ENCODE peak calls at places on chromosomes 16 and 17, in ten cellular contexts. V is heart right ventricle, J is HFF-Myc, B is progenitor cell of endocrine pancreas, F is AG09309, H is neural progenitor cell, R is transverse colon, L is heart left ventricle, M is GM12865, Q is IMR-90. S is an unnamed sample.

GRCh38 chr17:76357597-76358158 is 4.0 kb upstream of the PRPSAP1 start:
- DNase-seq in Q (no peak), M (no peak), H (no peak), L (no peak), J (no peak), F (no peak), B (no peak), V (no peak), R (no peak), S (no peak)

GRCh38 chr17:49798182-49798581 is 9.7 kb downstream of the KAT7 start:
- DNase-seq in R (no peak), Q (peak; percentile 71), J (no peak), H (no peak), L (no peak), F (no peak), B (no peak), M (no peak), V (no peak), S (no peak)

GRCh38 chr16:1923299-1924034 is 5.3 kb upstream of the HS3ST6 start:
- DNase-seq in F (no peak), V (no peak), J (peak; percentile 66), Q (no peak), R (peak; percentile 66), L (peak; percentile 71), H (peak; percentile 85), B (no peak), M (no peak), S (peak; percentile 75)

GRCh38 chr16:17367034-17367433 is 103.7 kb downstream of the XYLT1 start:
- DNase-seq in F (no peak), J (no peak), M (no peak), R (no peak), V (no peak), B (no peak), H (no peak), L (no peak), Q (no peak), S (no peak)

GRCh38 chr17:57438031-57438731 is 181.9 kb downstream of the MSI2 start:
- DNase-seq in Q (no peak), B (no peak), J (no peak), L (no peak), V (no peak), R (no peak), F (no peak), H (no peak), M (no peak), S (no peak)

GRCh38 chr17:17812211-17813054 is 24.4 kb downstream of the SREBF1 start:
- DNase-seq in V (peak; percentile 82), Q (peak; percentile 41), L (peak; percentile 89), H (peak; percentile 83), B (peak; percentile 89), M (peak; percentile 79), J (no peak), R (peak; percentile 74), F (no peak), S (peak; percentile 96)

GRCh38 chr17:42428141-42428944 is 5.3 kb upstream of the CAVIN1 start:
- DNase-seq in V (no peak), L (no peak), R (peak; percentile 57), B (no peak), F (peak; percentile 97), J (peak; percentile 93), H (peak; percentile 83), M (peak; percentile 71), Q (peak; percentile 99), S (no peak)

GRCh38 chr17:28759296-28759865 is 15.6 kb downstream of the TRAF4 start:
- DNase-seq in B (no peak), F (no peak), V (no peak), R (no peak), H (no peak), Q (no peak), L (no peak), M (no peak), J (no peak), S (peak; percentile 53)

GRCh38 chr16:21219551-21219950 is 8.2 kb upstream of the ZP2 start:
- DNase-seq in L (no peak), B (no peak), R (no peak), Q (no peak), V (no peak), H (no peak), J (no peak), M (no peak), F (no peak), S (no peak)

GRCh38 chr17:45405250-45406086 is 27.2 kb downstream of the ARHGAP27 start:
- DNase-seq in Q (no peak), F (no peak), V (no peak), R (peak; percentile 89), M (no peak), H (peak; percentile 97), B (peak; percentile 57), L (no peak), J (no peak), S (no peak)

GRCh38 chr17:79124513-79125209 is 50.0 kb downstream of the ENGASE start:
- DNase-seq in R (no peak), M (no peak), B (no peak), Q (no peak), H (no peak), J (no peak), V (no peak), F (no peak), L (no peak), S (no peak)

GRCh38 chr17:4381690-4382671 is 15.5 kb upstream of the UBE2G1 start:
- DNase-seq in B (no peak), H (no peak), V (no peak), Q (no peak), M (no peak), J (no peak), L (peak; percentile 18), R (no peak), F (no peak), S (no peak)

GRCh38 chr17:9824094-9824493 is 1.6 kb upstream of the GLP2R start:
- DNase-seq in F (no peak), M (no peak), J (no peak), B (no peak), R (no peak), L (no peak), Q (no peak), V (no peak), H (no peak), S (no peak)
- TF ChIP-seq CTCF in F (no peak), M (no peak), J (peak; percentile 26), B (no peak), R (no peak), L (no peak), Q (no peak), V (no peak), H (peak; percentile 40), S (no peak)

GRCh38 chr16:49340466-49340865 is 33.1 kb upstream of the C16orf78 start:
- DNase-seq in B (no peak), R (no peak), L (no peak), Q (no peak), H (no peak), V (no peak), M (no peak), J (no peak), F (no peak), S (no peak)

GRCh38 chr16:49335828-49336227 is 37.8 kb upstream of the C16orf78 start:
- DNase-seq in Q (no peak), V (no peak), L (no peak), J (no peak), F (no peak), M (no peak), H (no peak), R (no peak), B (no peak), S (no peak)

GRCh38 chr16:49338867-49339266 is 34.7 kb upstream of the C16orf78 start:
- DNase-seq in Q (no peak), J (no peak), M (no peak), V (no peak), R (no peak), L (no peak), H (no peak), B (no peak), F (no peak), S (no peak)

GRCh38 chr16:49336581-49336980 is 37.0 kb upstream of the C16orf78 start:
- DNase-seq in Q (no peak), V (no peak), L (no peak), J (no peak), H (no peak), F (no peak), R (no peak), B (no peak), M (no peak), S (no peak)

DNA sequence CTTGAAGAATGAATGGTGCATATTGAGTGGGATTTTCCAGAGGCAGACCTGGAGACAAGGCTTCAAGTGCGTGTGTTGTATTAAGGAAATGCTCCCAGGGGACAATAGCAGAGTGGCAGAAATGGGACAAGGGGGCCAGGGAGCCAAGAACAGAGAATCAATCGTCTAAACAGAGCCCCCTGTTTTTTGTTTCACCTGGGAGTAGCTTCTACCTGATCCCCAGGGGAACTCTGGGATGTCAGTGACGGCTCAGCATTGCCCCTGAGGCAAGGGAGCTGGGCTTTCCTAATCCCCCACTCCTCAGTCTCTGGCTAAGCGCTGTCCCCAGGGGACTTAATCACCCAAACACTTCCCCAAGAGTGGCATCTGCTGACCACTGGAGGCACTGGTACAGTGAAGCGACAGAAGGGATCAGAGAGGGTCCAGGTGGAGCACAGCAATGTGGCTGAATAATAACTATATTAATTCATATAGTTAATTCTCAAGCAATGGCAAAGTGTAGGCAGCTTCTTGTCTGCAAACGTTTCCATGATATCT is 35.7 kb upstream of the C16orf78 start:
- DNase-seq in V (no peak), H (no peak), J (no peak), F (no peak), B (no peak), M (no peak), L (no peak), Q (no peak), R (no peak), S (no peak)
- TF ChIP-seq CTCF in V (no peak), H (peak; percentile 12), J (no peak), F (no peak), B (no peak), M (no peak), L (no peak), Q (no peak), R (no peak), S (no peak)

GRCh38 chr17:80460286-80460881 is 16.0 kb downstream of the NPTX1 start:
- DNase-seq in B (no peak), M (no peak), H (no peak), J (no peak), F (no peak), Q (no peak), R (no peak), V (no peak), L (no peak), S (no peak)
- TF ChIP-seq CTCF in B (no peak), M (no peak), H (no peak), J (no peak), F (no peak), Q (no peak), R (no peak), V (no peak), L (no peak), S (no peak)

DNA sequence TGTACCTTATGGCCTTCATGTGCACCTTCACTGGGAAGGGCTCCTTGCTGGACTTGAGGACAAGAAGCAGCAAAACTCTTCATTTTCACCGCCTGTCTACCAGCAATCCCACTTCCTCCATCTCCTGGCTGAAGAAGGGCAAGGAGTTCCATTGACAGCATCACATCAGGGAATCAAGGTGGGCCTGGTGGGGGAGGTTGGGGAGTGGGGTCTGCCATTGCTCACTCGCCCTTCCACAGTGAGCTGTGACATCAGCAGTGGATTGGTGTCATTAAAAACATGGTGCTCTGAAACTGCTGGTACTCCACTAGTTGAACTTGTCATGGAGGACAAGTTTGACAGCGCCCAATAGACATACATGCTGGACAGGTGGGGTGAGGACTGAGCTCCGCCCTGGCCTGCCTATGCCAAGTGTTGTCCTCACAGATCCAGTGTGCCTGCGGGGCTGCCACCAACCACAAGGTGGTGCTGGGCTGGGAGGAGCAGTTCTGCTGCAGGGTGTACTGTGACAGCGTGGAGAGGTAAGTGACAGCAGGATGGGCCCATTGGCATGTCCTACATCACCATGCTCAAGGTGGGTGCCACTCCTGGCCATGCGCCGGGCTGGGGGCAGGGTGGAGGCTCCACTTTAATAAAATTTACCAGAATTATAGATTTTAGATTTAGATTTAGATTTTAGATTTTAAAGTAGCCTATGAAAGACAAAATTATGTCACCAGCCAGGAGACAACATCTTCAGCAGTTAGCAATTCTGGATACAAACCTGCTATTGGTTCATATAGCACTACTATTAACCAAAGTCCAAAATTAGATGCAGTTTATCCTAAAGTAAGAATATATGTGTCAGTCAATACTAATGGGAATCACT is 1729.1 kb downstream of the TP53TG3F start:
- DNase-seq in L (peak; percentile 48), V (no peak), J (no peak), H (no peak), B (no peak), F (no peak), R (no peak), Q (no peak), M (no peak), S (peak; percentile 60)
- TF ChIP-seq CTCF in L (peak; percentile 13), V (no peak), J (no peak), H (no peak), B (no peak), F (no peak), R (no peak), Q (no peak), M (no peak), S (peak; percentile 6)